ENCODE peak calls at places on chromosomes 11 and 22, in four cellular contexts. V is upper lobe of right lung; X is osteocyte; A is CD4-positive, alpha-beta T cell. H is an unnamed sample.

GRCh38 chr22:48867891-48868290 is 959.8 kb downstream of the BRD1 start:
- DNase-seq in V (no peak), X (peak; percentile 68), A (no peak), H (no peak)

GRCh38 chr11:44814881-44815592 is 88.3 kb downstream of the TSPAN18 start:
- DNase-seq in V (peak; percentile 49), X (no peak), A (no peak), H (no peak)

GRCh38 chr11:3052109-3052479 is 5.1 kb downstream of the CARS1 start:
- DNase-seq in V (no peak), X (no peak), A (no peak), H (no peak)

GRCh38 chr11:130175898-130176297 is 16.3 kb downstream of the ST14 start:
- DNase-seq in V (no peak), X (no peak), A (no peak), H (no peak)

GRCh38 chr11:17036666-17037658 is 22.7 kb upstream of the PLEKHA7 start:
- DNase-seq in V (no peak), X (no peak), A (no peak), H (no peak)

GRCh38 chr11:15194671-15195415 is 80.1 kb downstream of the INSC start:
- DNase-seq in V (no peak), X (no peak), A (no peak), H (no peak)

GRCh38 chr11:36034572-36035331 is 90.9 kb downstream of the LDLRAD3 start:
- DNase-seq in V (no peak), X (no peak), A (no peak), H (no peak)

GRCh38 chr11:73095613-73096012 is 46.5 kb downstream of the FCHSD2 start:
- DNase-seq in V (no peak), X (no peak), A (no peak), H (no peak)

GRCh38 chr11:1226226-1226961 is 3.5 kb downstream of the MUC5B start:
- DNase-seq in V (peak; percentile 64), X (peak; percentile 85), A (no peak), H (no peak)
- TF ChIP-seq CTCF in V (no peak), X (no peak), A (no peak), H (no peak)

GRCh38 chr22:37818397-37819099 is 4.6 kb upstream of the GALR3 start:
- DNase-seq in V (peak; percentile 89), X (no peak), A (peak; percentile 53), H (peak; percentile 28)
- TF ChIP-seq CTCF in V (peak; percentile 45), X (peak; percentile 36), A (no peak), H (peak; percentile 30)

GRCh38 chr11:78797559-78797958 is 222.9 kb upstream of the NARS2 start:
- DNase-seq in V (no peak), X (no peak), A (no peak), H (no peak)
- TF ChIP-seq CTCF in V (no peak), X (no peak), A (no peak), H (no peak)

DNA sequence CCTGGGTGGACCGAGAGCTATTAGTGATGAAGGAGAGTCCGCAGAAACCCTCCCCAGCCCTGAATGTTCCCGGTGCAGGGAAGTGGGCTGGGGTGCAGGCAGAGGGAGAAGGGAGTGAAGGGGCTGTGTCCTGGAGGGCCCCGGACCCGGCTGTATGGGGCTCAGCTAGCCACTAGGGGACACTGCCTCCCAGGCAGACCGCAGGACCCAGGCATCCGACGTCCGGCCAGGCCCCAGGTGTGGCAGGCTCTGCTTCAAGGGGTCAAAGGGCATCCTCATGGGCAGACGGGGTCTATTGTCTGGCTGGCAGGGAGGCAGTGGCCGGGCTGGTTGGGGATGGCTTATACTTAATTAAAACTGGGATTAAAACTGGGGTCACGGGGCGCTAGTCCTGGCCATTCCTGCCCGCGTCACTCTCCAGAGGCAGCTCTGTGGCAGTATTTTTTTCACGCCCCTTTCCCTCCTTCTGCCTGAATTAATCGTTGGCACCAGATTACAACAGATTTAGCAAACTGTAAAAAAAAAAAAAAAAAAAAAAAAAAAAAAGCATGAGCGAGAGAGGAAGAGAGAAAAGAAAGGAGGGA is 5.0 kb downstream of the FLRT1 start:
- DNase-seq in V (no peak), X (no peak), A (no peak), H (no peak)
- TF ChIP-seq CTCF in V (peak; percentile 30), X (peak; percentile 46), A (no peak), H (no peak)

GRCh38 chr11:9203715-9204311 is 61.3 kb downstream of the DENND5A start:
- DNase-seq in V (no peak), X (no peak), A (no peak), H (no peak)
- TF ChIP-seq CTCF in V (no peak), X (no peak), A (peak; percentile 49), H (no peak)

DNA sequence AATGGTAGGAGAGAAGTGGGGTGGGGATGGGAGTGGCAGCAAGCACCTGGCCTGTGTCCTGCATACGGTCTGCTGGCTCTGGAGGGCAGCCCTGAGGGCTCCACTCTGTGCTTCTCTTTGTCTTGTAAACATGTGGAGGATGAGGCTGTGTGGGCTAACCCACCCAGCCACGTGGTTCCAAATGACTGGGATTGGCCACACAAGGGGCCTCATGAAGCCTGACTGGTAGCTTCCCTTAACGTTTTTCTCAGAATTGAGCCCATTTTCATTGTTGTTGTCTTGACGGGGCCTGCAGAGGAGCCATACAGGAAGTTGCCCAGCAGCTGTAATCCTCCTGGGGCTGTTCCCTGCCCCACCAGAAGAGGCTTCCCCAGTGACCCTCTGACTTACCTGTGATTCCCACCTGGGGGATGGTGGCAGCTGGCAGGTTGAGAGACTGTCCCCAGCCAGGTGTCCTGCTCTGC is 18.0 kb downstream of the DERL3 start:
- DNase-seq in V (no peak), X (no peak), A (no peak), H (no peak)
- TF ChIP-seq CTCF in V (no peak), X (no peak), A (no peak), H (no peak)

GRCh38 chr11:13117344-13117743 is 108.2 kb downstream of the RASSF10 start:
- DNase-seq in V (no peak), X (no peak), A (no peak), H (no peak)

GRCh38 chr11:13118194-13118593 is 109.1 kb downstream of the RASSF10 start:
- DNase-seq in V (no peak), X (no peak), A (no peak), H (no peak)

GRCh38 chr11:13111813-13112130 is 102.7 kb downstream of the RASSF10 start:
- DNase-seq in V (no peak), X (no peak), A (no peak), H (no peak)

GRCh38 chr11:13116491-13116890 is 107.4 kb downstream of the RASSF10 start:
- DNase-seq in V (no peak), X (no peak), A (no peak), H (no peak)

DNA sequence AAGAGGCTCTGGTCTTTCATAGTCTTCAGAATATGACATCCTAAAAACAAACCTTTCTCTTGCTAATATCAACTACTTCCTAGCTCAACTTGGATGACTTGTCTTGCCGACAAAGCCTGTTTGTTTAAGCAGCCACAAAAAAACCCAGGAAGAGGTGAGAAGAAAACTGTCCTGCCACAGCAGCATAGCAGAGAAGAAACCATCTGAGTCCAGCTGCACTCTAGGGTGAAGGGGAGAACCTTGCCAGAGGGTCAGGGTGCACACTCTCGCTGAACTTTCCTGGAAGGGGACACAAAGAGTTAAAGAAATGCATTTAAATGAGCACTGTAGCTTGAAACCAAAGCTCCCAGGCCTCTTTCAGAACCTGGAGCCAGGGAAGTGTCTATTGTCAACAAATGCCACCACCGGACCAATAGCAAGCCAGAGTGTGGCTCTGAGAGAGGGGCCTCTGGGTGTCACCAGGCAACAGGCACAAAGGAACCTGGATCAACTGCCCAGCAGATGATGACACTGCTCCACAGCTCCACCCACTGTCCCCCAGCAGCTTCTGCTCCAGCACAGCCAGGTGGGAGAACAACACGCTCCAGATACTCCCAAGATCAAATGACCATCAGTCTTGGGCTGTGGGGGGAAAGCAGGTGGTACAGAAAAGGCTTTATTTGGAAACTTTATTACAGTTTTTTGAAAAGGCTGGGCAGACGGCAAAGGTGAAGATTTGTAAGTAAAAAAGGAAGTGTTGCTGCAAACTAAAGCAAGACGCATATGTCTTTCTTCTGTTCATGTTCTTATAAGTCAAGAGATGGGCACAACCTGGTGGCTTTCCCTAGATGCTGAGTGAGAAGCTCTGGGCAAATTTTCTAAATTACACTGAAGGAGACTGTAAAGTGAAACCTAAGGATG is 105.7 kb downstream of the RASSF10 start:
- DNase-seq in V (no peak), X (no peak), A (no peak), H (no peak)
- TF ChIP-seq CTCF in V (no peak), X (no peak), A (no peak), H (no peak)